ENCODE peak calls at places on chromosomes 2 and 18, in six cellular contexts. One of them, this sample, is unnamed.

GRCh38 chr2:198913394-198914152 is 544.2 kb downstream of the SATB2 start:
- DNase-seq in IMR-90: no peak
- DNase-seq in trophoblast cell: peak
- DNase-seq in mesendoderm: no peak
- DNase-seq in mesenchymal stem cell: no peak
- DNase-seq in neuronal stem cell: no peak
- DNase-seq in this sample: no peak

GRCh38 chr2:164515030-164515429 is 106.3 kb downstream of the GRB14 start:
- DNase-seq in IMR-90: no peak
- DNase-seq in mesendoderm: no peak
- DNase-seq in neuronal stem cell: no peak
- DNase-seq in mesenchymal stem cell: no peak
- DNase-seq in trophoblast cell: no peak
- DNase-seq in this sample: no peak

GRCh38 chr18:48325115-48325670 is 84.0 kb downstream of the ZBTB7C start:
- DNase-seq in neuronal stem cell: no peak
- DNase-seq in mesendoderm: no peak
- DNase-seq in IMR-90: no peak
- DNase-seq in mesenchymal stem cell: no peak
- DNase-seq in trophoblast cell: peak
- DNase-seq in this sample: no peak

GRCh38 chr2:195985731-195986130 is 82.9 kb downstream of the DNAH7 start:
- DNase-seq in IMR-90: no peak
- DNase-seq in trophoblast cell: no peak
- DNase-seq in mesenchymal stem cell: no peak
- DNase-seq in neuronal stem cell: no peak
- DNase-seq in mesendoderm: no peak
- DNase-seq in this sample: no peak

GRCh38 chr2:165277295-165277694 is 38.1 kb downstream of the SCN2A start:
- DNase-seq in mesendoderm: no peak
- DNase-seq in trophoblast cell: no peak
- DNase-seq in IMR-90: peak
- DNase-seq in mesenchymal stem cell: peak
- DNase-seq in neuronal stem cell: no peak
- DNase-seq in this sample: no peak

GRCh38 chr2:86787701-86788100 is 3.0 kb downstream of the CD8A start:
- DNase-seq in mesendoderm: peak
- DNase-seq in mesenchymal stem cell: no peak
- DNase-seq in neuronal stem cell: no peak
- DNase-seq in IMR-90: no peak
- DNase-seq in trophoblast cell: no peak
- DNase-seq in this sample: no peak

GRCh38 chr2:178404380-178404767 is 46.6 kb downstream of the PRKRA start:
- DNase-seq in mesenchymal stem cell: peak
- DNase-seq in trophoblast cell: peak
- DNase-seq in mesendoderm: no peak
- DNase-seq in neuronal stem cell: no peak
- DNase-seq in IMR-90: peak
- DNase-seq in this sample: no peak

GRCh38 chr2:41152318-41152717 is 700.4 kb upstream of the SLC8A1 start:
- DNase-seq in IMR-90: no peak
- DNase-seq in neuronal stem cell: no peak
- DNase-seq in trophoblast cell: no peak
- DNase-seq in mesenchymal stem cell: no peak
- DNase-seq in mesendoderm: no peak
- DNase-seq in this sample: no peak

GRCh38 chr2:200353873-200354272 is 47.4 kb downstream of the SPATS2L start:
- DNase-seq in neuronal stem cell: no peak
- DNase-seq in mesendoderm: no peak
- DNase-seq in mesenchymal stem cell: no peak
- DNase-seq in trophoblast cell: no peak
- DNase-seq in IMR-90: no peak
- DNase-seq in this sample: no peak

GRCh38 chr18:31176531-31176930 is 13.9 kb upstream of the DSC1 start:
- DNase-seq in mesenchymal stem cell: no peak
- DNase-seq in trophoblast cell: no peak
- DNase-seq in neuronal stem cell: no peak
- DNase-seq in IMR-90: peak
- DNase-seq in mesendoderm: no peak
- DNase-seq in this sample: no peak

GRCh38 chr2:151840216-151840691 is 12.0 kb upstream of the ARL5A start:
- DNase-seq in IMR-90: no peak
- DNase-seq in trophoblast cell: no peak
- DNase-seq in mesendoderm: no peak
- DNase-seq in neuronal stem cell: no peak
- DNase-seq in mesenchymal stem cell: no peak
- DNase-seq in this sample: no peak

GRCh38 chr18:62655520-62656219 is 59.7 kb upstream of the PHLPP1 start:
- DNase-seq in IMR-90: no peak
- DNase-seq in trophoblast cell: no peak
- DNase-seq in mesendoderm: no peak
- DNase-seq in mesenchymal stem cell: no peak
- DNase-seq in neuronal stem cell: no peak
- DNase-seq in this sample: no peak

GRCh38 chr2:232592687-232593407 is 40.6 kb upstream of the EFHD1 start:
- DNase-seq in neuronal stem cell: no peak
- DNase-seq in trophoblast cell: peak
- DNase-seq in mesenchymal stem cell: peak
- DNase-seq in IMR-90: peak
- DNase-seq in mesendoderm: peak
- DNase-seq in this sample: no peak

GRCh38 chr2:21891191-21891590 is 767.4 kb downstream of the TDRD15 start:
- DNase-seq in mesenchymal stem cell: no peak
- DNase-seq in trophoblast cell: no peak
- DNase-seq in IMR-90: no peak
- DNase-seq in neuronal stem cell: no peak
- DNase-seq in mesendoderm: no peak
- DNase-seq in this sample: no peak

GRCh38 chr2:88658890-88659881 is 31.9 kb upstream of the EIF2AK3 start:
- DNase-seq in IMR-90: peak
- DNase-seq in trophoblast cell: peak
- DNase-seq in mesendoderm: peak
- DNase-seq in neuronal stem cell: no peak
- DNase-seq in mesenchymal stem cell: peak
- DNase-seq in this sample: peak

GRCh38 chr18:69948919-69949537 is 1.4 kb upstream of the CD226 start:
- DNase-seq in IMR-90: peak
- DNase-seq in mesenchymal stem cell: no peak
- DNase-seq in trophoblast cell: peak
- DNase-seq in neuronal stem cell: no peak
- DNase-seq in mesendoderm: peak
- DNase-seq in this sample: no peak

GRCh38 chr2:52269696-52270485 is 1238.0 kb upstream of the NRXN1 start:
- DNase-seq in IMR-90: peak
- DNase-seq in mesendoderm: no peak
- DNase-seq in trophoblast cell: peak
- DNase-seq in mesenchymal stem cell: peak
- DNase-seq in neuronal stem cell: no peak
- DNase-seq in this sample: no peak

GRCh38 chr2:61340242-61340641 is 130.6 kb downstream of the USP34 start:
- DNase-seq in mesendoderm: no peak
- DNase-seq in neuronal stem cell: no peak
- DNase-seq in trophoblast cell: no peak
- DNase-seq in mesenchymal stem cell: peak
- DNase-seq in IMR-90: peak
- DNase-seq in this sample: no peak

GRCh38 chr2:172102858-172103359 is at the start of gene DLX2:
- DNase-seq in mesendoderm: peak
- DNase-seq in neuronal stem cell: peak
- DNase-seq in IMR-90: peak
- DNase-seq in trophoblast cell: peak
- DNase-seq in mesenchymal stem cell: peak
- DNase-seq in this sample: peak

GRCh38 chr2:192123847-192124246 is 70.9 kb downstream of the TMEFF2 start:
- DNase-seq in neuronal stem cell: no peak
- DNase-seq in mesenchymal stem cell: no peak
- DNase-seq in mesendoderm: no peak
- DNase-seq in IMR-90: peak
- DNase-seq in trophoblast cell: no peak
- DNase-seq in this sample: no peak

GRCh38 chr2:113169002-113169530 is 4.7 kb upstream of the PSD4 start:
- DNase-seq in IMR-90: no peak
- DNase-seq in trophoblast cell: no peak
- DNase-seq in neuronal stem cell: no peak
- DNase-seq in mesenchymal stem cell: no peak
- DNase-seq in mesendoderm: no peak
- DNase-seq in this sample: no peak

GRCh38 chr2:57399061-57399460 is 647.5 kb upstream of the VRK2 start:
- DNase-seq in neuronal stem cell: no peak
- DNase-seq in trophoblast cell: no peak
- DNase-seq in IMR-90: no peak
- DNase-seq in mesenchymal stem cell: no peak
- DNase-seq in mesendoderm: no peak
- DNase-seq in this sample: no peak

GRCh38 chr2:57397550-57398360 is 648.9 kb upstream of the VRK2 start:
- DNase-seq in mesenchymal stem cell: no peak
- DNase-seq in neuronal stem cell: no peak
- DNase-seq in trophoblast cell: no peak
- DNase-seq in mesendoderm: no peak
- DNase-seq in IMR-90: no peak
- DNase-seq in this sample: peak

DNA sequence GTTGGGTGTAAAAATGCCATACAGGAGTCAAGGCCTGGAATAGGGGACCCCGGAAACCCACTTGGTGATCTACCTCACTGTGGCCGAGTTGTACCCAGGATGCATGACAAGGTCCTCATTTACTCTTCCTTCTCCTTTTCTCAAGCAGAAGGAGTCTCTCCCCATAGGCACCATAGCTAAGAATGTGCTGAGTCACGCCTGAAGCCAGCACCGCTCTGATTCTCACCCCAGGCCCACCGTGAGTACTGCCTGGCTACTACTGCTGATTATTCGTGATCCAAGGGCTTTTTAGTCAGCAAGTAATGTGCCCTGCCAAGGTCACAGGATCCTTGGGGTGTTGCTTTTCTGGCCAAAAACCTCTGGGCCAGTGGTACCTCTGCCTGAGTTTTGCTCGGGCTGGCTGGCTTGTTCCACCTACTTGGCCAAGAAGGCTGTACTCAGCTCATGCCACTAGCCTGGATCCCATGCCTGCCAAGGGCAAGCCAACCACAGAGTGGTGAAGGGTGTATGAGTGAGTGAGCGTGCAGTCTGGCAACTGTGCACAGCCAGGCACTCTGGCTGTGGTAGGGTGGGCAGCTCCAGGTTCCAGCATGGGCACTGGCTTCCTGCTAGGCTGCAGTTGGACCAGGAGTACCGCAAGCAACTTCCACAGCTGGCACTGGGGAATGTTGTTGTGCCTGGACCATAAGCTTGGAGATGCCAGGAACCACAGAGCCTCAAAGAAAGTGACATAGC is 650.1 kb upstream of the VRK2 start:
- DNase-seq in mesendoderm: peak
- DNase-seq in mesenchymal stem cell: no peak
- DNase-seq in IMR-90: no peak
- DNase-seq in neuronal stem cell: no peak
- DNase-seq in trophoblast cell: no peak
- DNase-seq in this sample: peak
- H2BK5ac ChIP-seq in mesendoderm: peak
- H2BK5ac ChIP-seq in mesenchymal stem cell: no peak
- H2BK5ac ChIP-seq in IMR-90: no peak
- H2BK5ac ChIP-seq in neuronal stem cell: no peak
- H2BK5ac ChIP-seq in trophoblast cell: peak
- H2BK5ac ChIP-seq in this sample: no peak

DNA sequence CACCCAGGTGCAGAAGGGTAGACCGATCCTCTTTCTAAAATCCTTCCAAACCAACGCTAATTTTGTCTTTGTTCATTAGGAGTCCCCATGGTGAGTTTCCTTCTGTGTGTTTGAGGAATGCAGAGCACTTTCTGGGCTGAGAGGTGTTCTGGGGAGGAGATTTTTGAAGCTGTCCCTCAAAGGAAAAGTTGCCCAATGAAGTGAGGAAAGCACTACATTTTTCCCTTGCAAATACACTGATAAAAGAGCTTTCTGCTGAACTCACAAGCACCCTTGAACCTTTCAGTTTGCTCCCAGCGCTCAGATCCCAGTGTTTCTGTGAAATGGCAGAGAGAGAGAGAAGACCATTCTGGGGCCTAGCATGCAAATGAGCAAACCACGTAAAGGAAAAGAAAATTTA is 299.6 kb upstream of the FANCL start:
- DNase-seq in mesenchymal stem cell: no peak
- DNase-seq in trophoblast cell: no peak
- DNase-seq in mesendoderm: peak
- DNase-seq in IMR-90: no peak
- DNase-seq in neuronal stem cell: peak
- DNase-seq in this sample: peak
- H2BK5ac ChIP-seq in mesenchymal stem cell: no peak
- H2BK5ac ChIP-seq in trophoblast cell: no peak
- H2BK5ac ChIP-seq in mesendoderm: no peak
- H2BK5ac ChIP-seq in IMR-90: no peak
- H2BK5ac ChIP-seq in neuronal stem cell: no peak
- H2BK5ac ChIP-seq in this sample: peak

DNA sequence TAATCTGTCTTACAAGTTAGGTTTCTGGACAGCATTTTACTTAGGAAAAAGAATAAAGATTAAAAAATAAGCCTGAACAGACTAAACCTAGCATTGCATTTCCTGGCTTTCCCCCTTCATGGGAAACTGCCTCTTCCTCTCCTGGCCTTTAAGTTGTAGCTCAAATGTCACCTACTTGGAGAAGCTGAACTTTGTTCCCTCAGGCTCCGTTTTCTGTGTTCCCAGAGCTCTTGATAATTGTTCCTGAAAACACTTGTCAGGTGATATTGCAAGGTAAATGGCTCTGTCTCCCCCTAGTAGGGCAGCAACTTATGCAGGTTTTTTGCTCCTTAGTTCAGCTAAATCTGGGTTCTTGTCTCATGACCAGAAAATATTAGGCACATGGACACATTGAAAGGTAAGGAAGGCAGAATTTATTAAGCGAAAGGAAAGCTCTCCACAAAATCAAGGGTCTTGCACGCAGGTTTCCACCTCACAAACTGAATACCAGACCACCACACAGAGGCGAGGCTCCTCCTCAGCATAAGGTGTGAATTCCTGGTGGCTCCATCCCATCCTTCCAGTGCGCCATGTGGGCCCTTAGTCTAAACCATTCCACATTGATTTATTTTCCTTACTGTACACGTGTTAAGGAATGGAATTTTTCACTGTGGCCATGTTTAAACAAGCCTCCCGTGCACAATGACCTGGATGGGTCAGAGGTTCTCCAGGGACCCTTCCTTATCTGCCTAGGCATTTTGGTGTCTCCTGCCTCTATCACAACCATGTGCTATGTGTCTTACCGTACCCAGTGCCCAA is 229.3 kb downstream of the HNMT start:
- DNase-seq in IMR-90: no peak
- DNase-seq in mesenchymal stem cell: no peak
- DNase-seq in neuronal stem cell: no peak
- DNase-seq in trophoblast cell: no peak
- DNase-seq in mesendoderm: peak
- DNase-seq in this sample: no peak
- H2BK5ac ChIP-seq in IMR-90: no peak
- H2BK5ac ChIP-seq in mesenchymal stem cell: no peak
- H2BK5ac ChIP-seq in neuronal stem cell: no peak
- H2BK5ac ChIP-seq in trophoblast cell: no peak
- H2BK5ac ChIP-seq in mesendoderm: no peak
- H2BK5ac ChIP-seq in this sample: no peak

DNA sequence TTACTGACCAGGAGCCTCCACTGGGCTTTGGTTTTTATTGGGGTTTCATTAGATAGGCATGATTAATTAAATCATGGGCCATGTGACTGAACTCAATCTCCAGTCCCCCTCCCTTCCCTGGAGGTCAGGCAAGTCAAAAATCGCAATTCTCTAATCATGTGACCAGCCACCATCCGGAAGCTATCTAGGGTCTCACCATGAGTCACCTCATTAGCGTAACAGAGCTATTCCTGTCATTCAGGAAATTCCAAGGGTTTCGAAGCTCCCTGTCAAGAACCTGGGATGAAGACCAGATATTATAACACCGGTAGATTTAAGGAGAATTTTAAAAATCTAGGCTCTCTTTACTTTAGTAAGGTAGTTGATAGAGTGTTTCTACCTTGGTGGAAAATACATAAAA is 180.3 kb upstream of the TCF4 start:
- DNase-seq in IMR-90: peak
- DNase-seq in mesendoderm: peak
- DNase-seq in neuronal stem cell: no peak
- DNase-seq in trophoblast cell: no peak
- DNase-seq in mesenchymal stem cell: peak
- DNase-seq in this sample: peak
- H2BK5ac ChIP-seq in IMR-90: peak
- H2BK5ac ChIP-seq in mesendoderm: peak
- H2BK5ac ChIP-seq in neuronal stem cell: no peak
- H2BK5ac ChIP-seq in trophoblast cell: peak
- H2BK5ac ChIP-seq in mesenchymal stem cell: no peak
- H2BK5ac ChIP-seq in this sample: no peak